ENCODE peak calls at places on chromosomes 7 and 10, in seven cellular contexts. V, N, A, P, X, L and H are unnamed samples.

GRCh38 chr7:32347244-32347828 is 142.8 kb downstream of the LSM5 start:
- DNase-seq in V (peak), N (no peak), A (peak), P (peak), X (no peak), L (no peak), H (no peak)

GRCh38 chr10:104417629-104418292 is 64.1 kb downstream of the CFAP58 start:
- DNase-seq in V (no peak), N (no peak), A (no peak), P (peak), X (no peak), L (no peak), H (no peak)

GRCh38 chr7:41006591-41006990 is 696.3 kb downstream of the INHBA start:
- DNase-seq in V (peak), N (no peak), A (no peak), P (peak), X (no peak), L (no peak), H (no peak)

GRCh38 chr10:76675951-76676587 is 961.5 kb downstream of the KCNMA1 start:
- DNase-seq in V (peak), N (no peak), A (peak), P (peak), X (peak), L (no peak), H (peak)

GRCh38 chr7:78764571-78764970 is 688.9 kb downstream of the MAGI2 start:
- DNase-seq in V (no peak), N (no peak), A (no peak), P (no peak), X (no peak), L (no peak), H (no peak)

GRCh38 chr7:86149266-86149665 is 494.4 kb upstream of the GRM3 start:
- DNase-seq in V (no peak), N (no peak), A (no peak), P (no peak), X (no peak), L (no peak), H (no peak)

GRCh38 chr10:80596391-80597257 is 58.9 kb downstream of the SH2D4B start:
- DNase-seq in V (peak), N (no peak), A (no peak), P (peak), X (peak), L (no peak), H (no peak)

GRCh38 chr7:40833541-40834234 is 698.9 kb downstream of the SUGCT start:
- DNase-seq in V (peak), N (no peak), A (no peak), P (peak), X (no peak), L (no peak), H (no peak)

GRCh38 chr7:46957195-46957594 is 624.7 kb downstream of the TNS3 start:
- DNase-seq in V (no peak), N (no peak), A (no peak), P (no peak), X (no peak), L (no peak), H (no peak)

GRCh38 chr7:15309891-15310290 is 251.9 kb downstream of the AGMO start:
- DNase-seq in V (no peak), N (no peak), A (no peak), P (peak), X (no peak), L (no peak), H (no peak)

GRCh38 chr7:3673524-3673923 is 372.5 kb downstream of the SDK1 start:
- DNase-seq in V (peak), N (peak), A (no peak), P (no peak), X (peak), L (no peak), H (no peak)

GRCh38 chr7:100694196-100694745 is at the start of gene GIGYF1:
- DNase-seq in V (peak), N (peak), A (peak), P (peak), X (peak), L (peak), H (no peak)

GRCh38 chr7:7566651-7567611 is at the start of gene MIOS:
- DNase-seq in V (peak), N (peak), A (peak), P (peak), X (peak), L (peak), H (peak)

GRCh38 chr10:117967149-117967548 is 79.6 kb downstream of the RAB11FIP2 start:
- DNase-seq in V (no peak), N (no peak), A (no peak), P (no peak), X (no peak), L (no peak), H (no peak)

GRCh38 chr7:118195837-118196474 is 12.0 kb downstream of the LSM8 start:
- DNase-seq in V (peak), N (no peak), A (peak), P (peak), X (no peak), L (peak), H (peak)

GRCh38 chr10:60934215-60935175 is 9.5 kb downstream of the RHOBTB1 start:
- DNase-seq in V (no peak), N (no peak), A (no peak), P (no peak), X (no peak), L (no peak), H (no peak)

GRCh38 chr10:70295321-70295720 is 11.5 kb upstream of the NPFFR1 start:
- DNase-seq in V (no peak), N (peak), A (no peak), P (no peak), X (no peak), L (no peak), H (no peak)

GRCh38 chr7:50156746-50157145 is 63.7 kb upstream of the ZPBP start:
- DNase-seq in V (no peak), N (no peak), A (no peak), P (no peak), X (no peak), L (no peak), H (no peak)

GRCh38 chr7:38224392-38224791 is 46.3 kb downstream of the STARD3NL start:
- DNase-seq in V (no peak), N (no peak), A (no peak), P (no peak), X (no peak), L (no peak), H (no peak)

GRCh38 chr10:78023741-78024140 is 5.6 kb downstream of the POLR3A start:
- DNase-seq in V (no peak), N (no peak), A (no peak), P (no peak), X (no peak), L (no peak), H (no peak)

GRCh38 chr10:77263700-77264099 is 373.9 kb downstream of the KCNMA1 start:
- DNase-seq in V (no peak), N (no peak), A (no peak), P (no peak), X (no peak), L (no peak), H (no peak)

GRCh38 chr7:116636997-116637396 is 35.0 kb upstream of the MET start:
- DNase-seq in V (no peak), N (no peak), A (no peak), P (no peak), X (no peak), L (no peak), H (no peak)

GRCh38 chr7:130901209-130901783 is 167.3 kb upstream of the KLF14 start:
- DNase-seq in V (peak), N (peak), A (peak), P (peak), X (peak), L (no peak), H (peak)

GRCh38 chr7:127997226-127997922 is 33.9 kb downstream of the LRRC4 start:
- DNase-seq in V (no peak), N (no peak), A (no peak), P (peak), X (no peak), L (no peak), H (no peak)

GRCh38 chr10:95543459-95543858 is 17.7 kb downstream of the SORBS1 start:
- DNase-seq in V (no peak), N (no peak), A (no peak), P (no peak), X (no peak), L (no peak), H (no peak)

GRCh38 chr7:7969306-7970112 is 913 bp downstream of the GLCCI1 start:
- DNase-seq in V (peak), N (peak), A (peak), P (peak), X (peak), L (peak), H (peak)

GRCh38 chr10:70038926-70039325 is 13.7 kb upstream of the MACROH2A2 start:
- DNase-seq in V (no peak), N (no peak), A (no peak), P (no peak), X (no peak), L (no peak), H (no peak)

GRCh38 chr7:45088821-45089313 is at the start of gene NACAD:
- DNase-seq in V (peak), N (no peak), A (peak), P (no peak), X (peak), L (no peak), H (no peak)

GRCh38 chr10:133088524-133089460 is 1.1 kb downstream of the ADGRA1 start:
- DNase-seq in V (no peak), N (no peak), A (no peak), P (no peak), X (no peak), L (no peak), H (no peak)

GRCh38 chr7:95454438-95454837 is 19.6 kb upstream of the PON2 start:
- DNase-seq in V (no peak), N (no peak), A (no peak), P (no peak), X (no peak), L (no peak), H (no peak)

GRCh38 chr7:77866791-77867190 is 68.2 kb downstream of the PHTF2 start:
- DNase-seq in V (peak), N (no peak), A (no peak), P (peak), X (no peak), L (no peak), H (no peak)

GRCh38 chr7:151424799-151425198 is 15.0 kb upstream of the WDR86 start:
- DNase-seq in V (no peak), N (no peak), A (no peak), P (peak), X (no peak), L (no peak), H (peak)

GRCh38 chr7:95470452-95470851 is 15.3 kb upstream of the ASB4 start:
- DNase-seq in V (peak), N (no peak), A (no peak), P (no peak), X (peak), L (no peak), H (peak)

GRCh38 chr7:107967420-107967819 is 35.5 kb downstream of the LAMB1 start:
- DNase-seq in V (no peak), N (no peak), A (no peak), P (no peak), X (no peak), L (no peak), H (no peak)

GRCh38 chr7:107964510-107964909 is 38.5 kb downstream of the LAMB1 start:
- DNase-seq in V (no peak), N (no peak), A (no peak), P (no peak), X (no peak), L (no peak), H (no peak)

GRCh38 chr7:107969856-107970255 is 33.1 kb downstream of the LAMB1 start:
- DNase-seq in V (no peak), N (no peak), A (no peak), P (no peak), X (no peak), L (no peak), H (no peak)

GRCh38 chr7:107968449-107968848 is 34.5 kb downstream of the LAMB1 start:
- DNase-seq in V (no peak), N (no peak), A (no peak), P (no peak), X (no peak), L (no peak), H (no peak)

GRCh38 chr7:107966701-107967100 is 36.3 kb downstream of the LAMB1 start:
- DNase-seq in V (peak), N (no peak), A (no peak), P (peak), X (no peak), L (no peak), H (peak)
- H3K4me3 ChIP-seq in V (no peak), N (no peak), A (no peak), P (no peak), X (no peak), L (no peak), H (no peak)

GRCh38 chr7:133786401-133786937 is 340.7 kb upstream of the LRGUK start:
- DNase-seq in V (no peak), N (no peak), A (no peak), P (no peak), X (no peak), L (no peak), H (no peak)
- H3K4me3 ChIP-seq in V (no peak), N (no peak), A (no peak), P (no peak), X (no peak), L (no peak), H (no peak)

GRCh38 chr7:98616381-98617050 is 569 bp upstream of the NPTX2 start:
- DNase-seq in V (no peak), N (peak), A (no peak), P (no peak), X (no peak), L (no peak), H (no peak)
- H3K4me3 ChIP-seq in V (no peak), N (no peak), A (peak), P (no peak), X (no peak), L (no peak), H (no peak)

DNA sequence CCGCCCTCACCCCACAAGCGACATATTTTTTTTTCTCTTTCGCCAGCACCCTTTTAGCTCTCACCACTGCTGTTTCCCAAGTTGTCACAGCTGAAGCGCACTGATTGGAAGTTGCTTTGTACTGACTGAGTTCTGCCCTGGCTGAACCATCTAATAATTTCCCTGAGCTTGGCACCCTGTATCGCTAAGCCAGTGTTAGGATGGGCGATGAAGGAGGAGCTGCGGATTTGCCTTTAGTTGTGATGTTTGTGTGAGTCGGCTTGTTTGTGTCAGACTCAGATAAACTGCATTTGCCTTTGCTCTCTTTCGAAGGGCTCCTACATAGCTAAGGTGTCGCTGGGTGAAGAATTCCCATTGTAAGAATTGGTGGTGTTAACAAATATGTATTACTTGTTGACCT is 1.3 kb upstream of the ATXN7L1 start:
- DNase-seq in V (no peak), N (no peak), A (no peak), P (peak), X (no peak), L (no peak), H (no peak)
- H3K4me3 ChIP-seq in V (peak), N (peak), A (peak), P (peak), X (peak), L (peak), H (peak)

GRCh38 chr7:34673066-34673465 is 15.0 kb downstream of the NPSR1 start:
- DNase-seq in V (no peak), N (no peak), A (no peak), P (no peak), X (no peak), L (no peak), H (no peak)
- H3K4me3 ChIP-seq in V (no peak), N (no peak), A (no peak), P (no peak), X (no peak), L (no peak), H (no peak)

GRCh38 chr10:46267132-46267985 is 19.4 kb upstream of the ANTXRL start:
- DNase-seq in V (no peak), N (no peak), A (no peak), P (no peak), X (no peak), L (no peak), H (no peak)
- H3K4me3 ChIP-seq in V (no peak), N (no peak), A (no peak), P (no peak), X (no peak), L (peak), H (no peak)

GRCh38 chr10:93071674-93072224 is 1.9 kb upstream of the CYP26A1 start:
- DNase-seq in V (no peak), N (no peak), A (no peak), P (no peak), X (peak), L (no peak), H (no peak)
- H3K4me3 ChIP-seq in V (peak), N (peak), A (peak), P (peak), X (no peak), L (no peak), H (peak)

GRCh38 chr10:68333452-68333851 is 724 bp upstream of the PBLD start:
- DNase-seq in V (no peak), N (no peak), A (no peak), P (no peak), X (no peak), L (no peak), H (no peak)
- H3K4me3 ChIP-seq in V (peak), N (peak), A (peak), P (peak), X (peak), L (peak), H (peak)

GRCh38 chr10:129967579-129968019 is 3.5 kb upstream of the EBF3 start:
- DNase-seq in V (no peak), N (no peak), A (no peak), P (no peak), X (no peak), L (no peak), H (no peak)

GRCh38 chr10:129969528-129970264 is 5.6 kb upstream of the EBF3 start:
- DNase-seq in V (no peak), N (no peak), A (no peak), P (no peak), X (no peak), L (no peak), H (no peak)

GRCh38 chr10:129970404-129971364 is 6.6 kb upstream of the EBF3 start:
- DNase-seq in V (no peak), N (no peak), A (no peak), P (no peak), X (no peak), L (no peak), H (no peak)

GRCh38 chr10:129968020-129968861 is 4.2 kb upstream of the EBF3 start:
- DNase-seq in V (no peak), N (no peak), A (no peak), P (no peak), X (no peak), L (no peak), H (no peak)

DNA sequence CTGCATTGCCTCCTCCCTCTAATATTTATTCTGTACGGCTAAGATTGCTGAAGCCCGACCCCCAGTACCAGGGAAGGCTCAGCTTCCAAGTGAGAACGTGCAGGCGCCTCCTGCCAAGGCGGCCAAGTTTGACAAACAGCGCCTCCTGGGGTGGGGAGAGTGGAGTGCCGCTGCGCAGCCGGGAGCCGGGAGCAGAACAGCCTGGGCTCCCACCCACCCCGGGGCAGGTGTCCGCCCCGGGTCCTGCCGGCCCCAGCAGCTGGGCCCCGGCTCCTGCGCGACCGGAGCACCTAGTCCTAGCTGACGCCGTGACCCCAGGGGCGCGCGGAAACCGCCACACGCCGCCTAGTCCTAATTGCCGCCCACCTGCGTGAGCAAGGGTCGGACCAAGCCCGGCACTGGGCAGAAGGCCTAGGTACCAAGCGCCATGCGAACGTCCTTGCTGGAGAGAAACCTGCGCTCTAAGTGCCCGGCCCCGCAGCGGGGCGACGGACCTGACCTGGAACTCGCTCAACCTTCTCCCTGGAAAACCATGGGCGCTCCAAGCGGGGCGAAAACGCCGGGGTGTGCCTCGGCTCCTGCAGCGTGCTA is 5.0 kb upstream of the EBF3 start:
- DNase-seq in V (no peak), N (no peak), A (no peak), P (peak), X (peak), L (no peak), H (no peak)
- H3K4me3 ChIP-seq in V (no peak), N (no peak), A (peak), P (no peak), X (no peak), L (no peak), H (no peak)

DNA sequence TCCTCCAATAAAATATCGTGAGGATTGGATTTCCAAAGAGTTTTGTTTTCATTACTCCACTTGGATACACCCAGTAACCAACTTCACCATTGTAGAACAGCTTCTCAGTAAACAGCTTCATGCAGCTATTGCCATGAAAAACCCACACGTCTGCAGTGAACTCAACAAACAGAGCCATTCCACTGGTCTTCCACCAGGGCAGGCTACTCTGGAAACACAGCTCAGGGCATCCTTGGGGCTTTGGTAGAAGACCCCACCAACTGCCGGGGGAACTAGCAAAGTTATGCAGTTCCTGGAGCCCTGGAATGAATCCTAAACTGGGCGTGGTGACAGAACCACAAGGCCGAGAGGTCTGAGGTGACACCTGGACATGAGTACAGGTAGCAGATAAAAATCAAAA is 77.4 kb downstream of the CALN1 start:
- DNase-seq in V (no peak), N (no peak), A (no peak), P (no peak), X (no peak), L (no peak), H (no peak)
- H3K4me3 ChIP-seq in V (no peak), N (no peak), A (no peak), P (no peak), X (no peak), L (no peak), H (no peak)